ENCODE peak calls at places on chromosomes 12 and 14, in seven cellular contexts. U is H9, P is IMR-90, A is mesendoderm, D is trophoblast cell, L is H1, F is mesenchymal stem cell. S is an unnamed sample.
A peak's percentile ranks its signal among the peaks of the same experiment; 100 is the strongest.

GRCh38 chr12:67355428-67356385 is 86.5 kb downstream of the CAND1 start:
- DNase-seq in U (no peak), A (peak; percentile 68), L (peak; percentile 17), F (peak; percentile 71), D (peak; percentile 82), P (peak; percentile 69), S (peak; percentile 51)

GRCh38 chr14:104680056-104680805 is 9.2 kb upstream of the INF2 start:
- DNase-seq in D (peak; percentile 63), L (no peak), F (peak; percentile 87), P (peak; percentile 85), A (peak; percentile 68), U (no peak), S (no peak)

GRCh38 chr12:70809887-70810286 is 110.7 kb downstream of the PTPRR start:
- DNase-seq in D (no peak), A (no peak), P (no peak), F (no peak), L (no peak), U (no peak), S (no peak)

GRCh38 chr12:119410396-119410795 is 75.9 kb downstream of the CCDC60 start:
- DNase-seq in D (no peak), F (no peak), A (peak; percentile 91), P (no peak), U (peak; percentile 48), L (no peak), S (no peak)

GRCh38 chr12:68560823-68561422 is 49.8 kb upstream of the RAP1B start:
- DNase-seq in U (no peak), A (no peak), F (no peak), P (peak; percentile 27), L (no peak), D (peak; percentile 63), S (no peak)

GRCh38 chr12:93466625-93467350 is 526 bp upstream of the MRPL42 start:
- DNase-seq in A (no peak), D (no peak), F (no peak), L (no peak), P (no peak), U (no peak), S (no peak)

GRCh38 chr12:67650528-67651379 is 2.2 kb downstream of the DYRK2 start:
- DNase-seq in L (no peak), U (no peak), D (no peak), A (peak; percentile 21), P (no peak), F (no peak), S (no peak)

GRCh38 chr12:14952295-14952995 is 9.0 kb downstream of the ARHGDIB start:
- DNase-seq in P (peak; percentile 98), U (no peak), L (no peak), A (peak; percentile 27), D (peak; percentile 96), F (peak; percentile 99), S (no peak)

GRCh38 chr14:58777541-58777979 is 139.8 kb downstream of the DACT1 start:
- DNase-seq in L (no peak), A (no peak), D (no peak), P (peak; percentile 76), F (peak; percentile 87), U (no peak), S (no peak)

GRCh38 chr12:65335021-65335714 is 56.7 kb downstream of the MSRB3 start:
- DNase-seq in F (peak; percentile 96), A (peak; percentile 34), U (no peak), L (no peak), D (peak; percentile 93), P (peak; percentile 95), S (no peak)

GRCh38 chr14:26444745-26445144 is 153.1 kb downstream of the NOVA1 start:
- DNase-seq in A (peak; percentile 48), F (peak; percentile 43), P (peak; percentile 9), L (no peak), D (peak; percentile 40), U (no peak), S (peak; percentile 55)

GRCh38 chr14:37150414-37150813 is 22.0 kb downstream of the SLC25A21 start:
- DNase-seq in A (peak; percentile 40), D (peak; percentile 53), P (peak; percentile 58), F (peak; percentile 60), U (no peak), L (no peak), S (no peak)

GRCh38 chr14:22977684-22978486 is 4.5 kb downstream of the AJUBA start:
- DNase-seq in L (peak; percentile 88), P (peak; percentile 67), F (peak; percentile 66), D (peak; percentile 57), U (peak; percentile 92), A (peak; percentile 97), S (peak; percentile 93)

GRCh38 chr14:104387000-104387384 is 192.6 kb upstream of the C14orf180 start:
- DNase-seq in P (no peak), L (no peak), F (no peak), D (no peak), U (peak; percentile 22), A (no peak), S (no peak)

GRCh38 chr14:65412189-65412846 is at the start of gene FUT8:
- DNase-seq in D (peak; percentile 95), F (peak; percentile 94), U (peak; percentile 96), P (peak; percentile 94), L (peak; percentile 93), A (peak; percentile 97), S (peak; percentile 96)

GRCh38 chr14:52031781-52032180 is 37.1 kb downstream of the NID2 start:
- DNase-seq in P (peak; percentile 78), D (no peak), F (peak; percentile 77), L (no peak), U (no peak), A (no peak), S (no peak)

GRCh38 chr14:84129028-84129427 is 1400.9 kb upstream of the FLRT2 start:
- DNase-seq in A (no peak), L (no peak), P (no peak), U (no peak), F (no peak), D (no peak), S (peak; percentile 40)

GRCh38 chr12:18861287-18861858 is 123.5 kb downstream of the CAPZA3 start:
- DNase-seq in P (peak; percentile 38), U (no peak), F (peak; percentile 37), A (no peak), D (peak; percentile 74), L (no peak), S (no peak)

GRCh38 chr14:103847954-103848719 is 762 bp upstream of the PPP1R13B start:
- DNase-seq in U (peak; percentile 68), A (no peak), L (no peak), F (peak; percentile 53), D (peak; percentile 49), P (no peak), S (no peak)

GRCh38 chr12:6264402-6265037 is 46.0 kb upstream of the PLEKHG6 start:
- DNase-seq in L (no peak), D (peak; percentile 92), A (peak; percentile 41), F (no peak), P (no peak), U (no peak), S (no peak)

GRCh38 chr12:119328111-119328510 is 6.4 kb upstream of the CCDC60 start:
- DNase-seq in F (no peak), U (peak; percentile 82), D (peak; percentile 37), L (no peak), P (no peak), A (peak; percentile 72), S (no peak)

DNA sequence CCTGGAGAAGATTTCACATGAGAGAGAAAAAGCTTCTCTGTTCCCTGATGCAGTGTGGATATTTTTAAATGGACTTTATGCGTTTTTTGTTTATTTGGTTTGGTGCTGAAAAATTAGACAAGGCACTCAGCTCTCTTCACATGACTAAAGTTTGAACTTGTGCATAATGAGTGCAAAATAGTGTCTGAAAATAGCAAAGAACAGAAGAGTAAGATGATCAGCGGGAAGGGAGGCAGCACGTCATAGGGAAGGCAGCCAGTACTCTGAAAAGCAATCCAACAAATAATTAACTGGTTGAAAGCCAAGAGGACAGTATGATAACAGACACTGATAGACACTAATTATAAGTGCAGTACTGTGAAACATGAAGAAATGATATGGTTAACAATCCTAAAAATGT is 46.6 kb upstream of the CDKN3 start:
- DNase-seq in F (peak; percentile 40), U (no peak), P (peak; percentile 58), L (no peak), D (no peak), A (no peak), S (no peak)
- H3K23ac ChIP-seq in F (no peak overlapping the region), U (no peak overlapping the region), P (no peak overlapping the region), L (no peak overlapping the region), D (no peak overlapping the region), A (no peak overlapping the region), S (no peak overlapping the region)

GRCh38 chr12:79834712-79835376 is 100.1 kb downstream of the PPP1R12A start:
- DNase-seq in A (no peak), P (no peak), F (no peak), L (no peak), D (no peak), U (no peak), S (no peak)
- H2BK5ac ChIP-seq in A (no peak overlapping the region), P (no peak overlapping the region), F (no peak overlapping the region), L (no peak overlapping the region), D (no peak overlapping the region), U (no peak overlapping the region), S (no peak overlapping the region)

DNA sequence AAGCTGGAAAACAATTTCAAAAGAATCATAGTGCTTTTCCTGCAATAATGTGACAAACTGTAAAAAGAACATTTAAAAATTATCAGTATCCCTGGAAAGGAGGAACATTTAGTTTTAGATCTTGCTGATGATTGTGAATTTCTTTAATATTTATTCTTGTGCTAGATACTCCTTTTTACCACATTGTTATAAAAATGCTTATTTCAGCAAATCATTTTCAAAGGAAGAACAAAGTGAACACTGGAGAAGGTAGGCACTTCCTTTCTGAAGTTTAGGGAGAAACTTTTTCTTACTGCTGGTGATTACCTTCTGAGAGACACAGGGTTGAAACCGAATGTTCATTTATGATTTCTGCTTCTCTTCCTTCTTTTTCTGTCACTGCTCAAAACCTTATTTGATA is 45.1 kb upstream of the C12orf75 start:
- DNase-seq in A (no peak), F (no peak), P (no peak), L (no peak), U (no peak), D (no peak), S (no peak)
- H3K18ac ChIP-seq in A (no peak overlapping the region), F (no peak overlapping the region), P (no peak overlapping the region), L (no peak overlapping the region), U (no peak overlapping the region), D (no peak overlapping the region), S (no peak overlapping the region)

GRCh38 chr12:32839828-32840227 is 56.7 kb downstream of the PKP2 start:
- DNase-seq in A (no peak), D (no peak), L (no peak), U (no peak), F (no peak), P (no peak), S (no peak)

GRCh38 chr12:32836710-32837109 is 59.9 kb downstream of the PKP2 start:
- DNase-seq in D (peak; percentile 64), P (no peak), F (no peak), U (no peak), A (peak; percentile 37), L (no peak), S (no peak)

GRCh38 chr12:32837974-32838373 is 58.6 kb downstream of the PKP2 start:
- DNase-seq in A (no peak), P (no peak), D (no peak), U (no peak), F (no peak), L (no peak), S (no peak)

GRCh38 chr12:32843528-32844095 is 53.0 kb downstream of the PKP2 start:
- DNase-seq in A (peak; percentile 71), P (no peak), U (no peak), L (no peak), D (no peak), F (peak; percentile 55), S (peak; percentile 26)

DNA sequence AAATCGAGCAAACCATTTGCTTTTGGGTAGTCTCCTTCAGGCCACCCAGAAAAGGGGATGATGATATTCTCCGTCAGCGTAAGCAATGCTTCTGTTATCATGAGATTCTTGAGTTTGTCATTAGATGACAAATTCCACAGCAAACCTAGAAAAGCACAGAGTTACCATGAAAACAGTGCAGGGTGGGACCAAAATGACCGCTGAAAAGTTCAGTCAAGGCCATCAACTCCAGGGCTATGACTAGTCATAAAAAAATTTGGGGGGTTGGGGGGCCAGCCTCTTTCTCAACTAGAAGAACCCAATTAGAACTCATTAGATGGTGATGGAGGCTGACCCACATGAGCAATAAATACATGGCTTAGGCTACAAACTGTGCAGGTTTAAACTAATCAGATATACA is 55.5 kb downstream of the PKP2 start:
- DNase-seq in D (no peak), P (no peak), U (no peak), A (no peak), F (no peak), L (no peak), S (no peak)
- H3K23ac ChIP-seq in D (no peak overlapping the region), P (no peak overlapping the region), U (no peak overlapping the region), A (no peak overlapping the region), F (no peak overlapping the region), L (no peak overlapping the region), S (no peak overlapping the region)

S was measured in neuronal stem cell.